ENCODE peak calls at places on chromosomes 3 and 15, in four cellular contexts. F is fibroblast of mammary gland; Q is ovary; S is stimulated activated CD4-positive, alpha-beta T cell treated with anti-CD3 and anti-CD28 coated beads, TNF-alpha, amount 100 ng/mL, for 24 hours. A is an unnamed sample.
A peak's percentile ranks its signal among the peaks of the same experiment; 100 is the strongest.

GRCh38 chr3:144774897-144775296 is 803.3 kb downstream of the DIPK2A start:
- DNase-seq in F (peak; percentile 60), Q (no peak), S (no peak), A (no peak)

GRCh38 chr15:48565560-48566482 is 79.7 kb downstream of the FBN1 start:
- DNase-seq in F (peak; percentile 98), Q (no peak), S (no peak), A (no peak)

GRCh38 chr3:138875754-138876664 is 41.3 kb upstream of the PIK3CB start:
- DNase-seq in F (no peak), Q (no peak), S (no peak), A (no peak)

GRCh38 chr3:160739079-160739478 is 17.0 kb upstream of the PPM1L start:
- DNase-seq in F (peak; percentile 66), Q (no peak), S (no peak), A (no peak)

GRCh38 chr3:88141458-88142083 is 8.2 kb upstream of the C3orf38 start:
- DNase-seq in F (peak; percentile 76), Q (no peak), S (no peak), A (no peak)

GRCh38 chr15:96325579-96326331 is 4.7 kb upstream of the NR2F2 start:
- DNase-seq in F (peak; percentile 57), Q (no peak), S (no peak), A (no peak)

GRCh38 chr15:61087601-61088000 is 141.5 kb downstream of the RORA start:
- DNase-seq in F (no peak), Q (no peak), S (no peak), A (no peak)

GRCh38 chr15:78873796-78874761 is 1.4 kb downstream of the MORF4L1 start:
- DNase-seq in F (peak; percentile 36), Q (peak; percentile 44), S (no peak), A (no peak)

GRCh38 chr3:4774531-4774930 is 204.7 kb upstream of the BHLHE40 start:
- DNase-seq in F (no peak), Q (no peak), S (no peak), A (peak; percentile 78)

GRCh38 chr3:44883999-44884431 is 9.6 kb downstream of the TGM4 start:
- DNase-seq in F (peak; percentile 99), Q (no peak), S (no peak), A (no peak)

GRCh38 chr3:128490650-128491070 is 2.3 kb downstream of the GATA2 start:
- DNase-seq in F (no peak), Q (no peak), S (no peak), A (peak; percentile 66)

GRCh38 chr3:61628636-61629035 is 67.3 kb downstream of the PTPRG start:
- DNase-seq in F (no peak), Q (no peak), S (no peak), A (no peak)

GRCh38 chr15:27623560-27624305 is 475.4 kb downstream of the OCA2 start:
- DNase-seq in F (no peak), Q (no peak), S (no peak), A (no peak)

GRCh38 chr15:50168778-50169411 is 13.1 kb upstream of the SLC27A2 start:
- DNase-seq in F (no peak), Q (no peak), S (no peak), A (no peak)

GRCh38 chr15:40064231-40064894 is 25.4 kb upstream of the SRP14 start:
- DNase-seq in F (peak; percentile 40), Q (no peak), S (no peak), A (no peak)

GRCh38 chr3:63386568-63386967 is 108.5 kb downstream of the SYNPR start:
- DNase-seq in F (peak; percentile 24), Q (no peak), S (no peak), A (peak; percentile 27)

GRCh38 chr3:10142707-10143560 is 1.4 kb downstream of the VHL start:
- DNase-seq in F (peak; percentile 58), Q (peak; percentile 24), S (no peak), A (peak; percentile 51)

GRCh38 chr15:38053786-38054185 is 119.3 kb downstream of the TMCO5A start:
- DNase-seq in F (peak; percentile 67), Q (no peak), S (no peak), A (no peak)

GRCh38 chr15:99324082-99324620 is 72.9 kb downstream of the LRRC28 start:
- DNase-seq in F (peak; percentile 89), Q (no peak), S (no peak), A (no peak)

GRCh38 chr3:64830681-64831080 is 142.9 kb upstream of the ADAMTS9 start:
- DNase-seq in F (no peak), Q (no peak), S (no peak), A (no peak)

GRCh38 chr15:96270581-96271172 is 59.8 kb upstream of the NR2F2 start:
- DNase-seq in F (peak; percentile 80), Q (no peak), S (no peak), A (no peak)

GRCh38 chr3:46860381-46861292 is 2.6 kb downstream of the MYL3 start:
- DNase-seq in F (no peak), Q (peak; percentile 21), S (no peak), A (no peak)

GRCh38 chr3:18121020-18121419 is 304.1 kb downstream of the SATB1 start:
- DNase-seq in F (no peak), Q (no peak), S (no peak), A (no peak)

GRCh38 chr15:33810806-33811205 is 157.5 kb upstream of the CHRM5 start:
- DNase-seq in F (no peak), Q (no peak), S (no peak), A (no peak)

GRCh38 chr3:124607163-124607562 is 123.1 kb upstream of the UMPS start:
- DNase-seq in F (peak; percentile 87), Q (no peak), S (no peak), A (no peak)

GRCh38 chr3:190261740-190262139 is 60.5 kb downstream of the CLDN1 start:
- DNase-seq in F (no peak), Q (no peak), S (no peak), A (no peak)

GRCh38 chr3:123861081-123861836 is 22.9 kb downstream of the MYLK start:
- DNase-seq in F (no peak), Q (no peak), S (no peak), A (no peak)